ENCODE peak calls at places on chromosomes 5 and 9, in seven cellular contexts. One of them, this sample, is unnamed. For H3K4me1, the result is how much of the 10 kb centered on the place peaks cover.

GRCh38 chr5:162323471-162323870 is 255.9 kb downstream of the GABRG2 start:
- DNase-seq in uterus: no peak
- DNase-seq in Peyer's patch: no peak
- DNase-seq in effector memory CD4-positive, alpha-beta T cell: no peak
- DNase-seq in aorta: no peak
- DNase-seq in testis: no peak
- DNase-seq in SK-N-SH: peak
- DNase-seq in this sample: no peak

GRCh38 chr5:77017668-77018067 is 12.5 kb upstream of the AGGF1 start:
- DNase-seq in uterus: no peak
- DNase-seq in Peyer's patch: no peak
- DNase-seq in effector memory CD4-positive, alpha-beta T cell: no peak
- DNase-seq in aorta: no peak
- DNase-seq in testis: no peak
- DNase-seq in SK-N-SH: no peak
- DNase-seq in this sample: no peak

GRCh38 chr9:69249337-69249736 is 75.3 kb downstream of the TJP2 start:
- DNase-seq in uterus: no peak
- DNase-seq in Peyer's patch: no peak
- DNase-seq in effector memory CD4-positive, alpha-beta T cell: no peak
- DNase-seq in aorta: no peak
- DNase-seq in testis: no peak
- DNase-seq in SK-N-SH: no peak
- DNase-seq in this sample: no peak

GRCh38 chr5:65722575-65723424 is 795 bp downstream of the NLN start:
- DNase-seq in uterus: peak
- DNase-seq in Peyer's patch: no peak
- DNase-seq in effector memory CD4-positive, alpha-beta T cell: no peak
- DNase-seq in aorta: no peak
- DNase-seq in testis: peak
- DNase-seq in SK-N-SH: peak
- DNase-seq in this sample: peak

GRCh38 chr5:162817381-162817780 is 620.0 kb upstream of the CCNG1 start:
- DNase-seq in uterus: no peak
- DNase-seq in Peyer's patch: no peak
- DNase-seq in effector memory CD4-positive, alpha-beta T cell: no peak
- DNase-seq in aorta: no peak
- DNase-seq in testis: no peak
- DNase-seq in SK-N-SH: no peak
- DNase-seq in this sample: no peak

GRCh38 chr9:7549261-7549660 is 250.3 kb downstream of the DMAC1 start:
- DNase-seq in uterus: no peak
- DNase-seq in Peyer's patch: no peak
- DNase-seq in effector memory CD4-positive, alpha-beta T cell: no peak
- DNase-seq in aorta: no peak
- DNase-seq in testis: no peak
- DNase-seq in SK-N-SH: no peak
- DNase-seq in this sample: peak

GRCh38 chr5:151126199-151126645 is 31.4 kb downstream of the ANXA6 start:
- DNase-seq in uterus: peak
- DNase-seq in Peyer's patch: peak
- DNase-seq in effector memory CD4-positive, alpha-beta T cell: peak
- DNase-seq in aorta: peak
- DNase-seq in testis: peak
- DNase-seq in SK-N-SH: peak
- DNase-seq in this sample: peak

GRCh38 chr9:98374385-98375051 is 119.1 kb upstream of the TBC1D2 start:
- DNase-seq in uterus: no peak
- DNase-seq in Peyer's patch: peak
- DNase-seq in effector memory CD4-positive, alpha-beta T cell: no peak
- DNase-seq in aorta: no peak
- DNase-seq in testis: peak
- DNase-seq in SK-N-SH: no peak
- DNase-seq in this sample: peak

GRCh38 chr9:131835132-131835910 is 95.4 kb upstream of the RAPGEF1 start:
- DNase-seq in uterus: no peak
- DNase-seq in Peyer's patch: no peak
- DNase-seq in effector memory CD4-positive, alpha-beta T cell: no peak
- DNase-seq in aorta: no peak
- DNase-seq in testis: no peak
- DNase-seq in SK-N-SH: no peak
- DNase-seq in this sample: no peak

GRCh38 chr5:109485030-109485429 is 75.3 kb upstream of the PJA2 start:
- DNase-seq in uterus: peak
- DNase-seq in Peyer's patch: peak
- DNase-seq in effector memory CD4-positive, alpha-beta T cell: no peak
- DNase-seq in aorta: peak
- DNase-seq in testis: peak
- DNase-seq in SK-N-SH: peak
- DNase-seq in this sample: no peak

GRCh38 chr5:139341187-139341688 is 416 bp upstream of the PAIP2 start:
- DNase-seq in uterus: no peak
- DNase-seq in Peyer's patch: no peak
- DNase-seq in effector memory CD4-positive, alpha-beta T cell: no peak
- DNase-seq in aorta: no peak
- DNase-seq in testis: no peak
- DNase-seq in SK-N-SH: no peak
- DNase-seq in this sample: no peak

GRCh38 chr9:100731557-100731956 is 153.7 kb downstream of the CAVIN4 start:
- DNase-seq in uterus: no peak
- DNase-seq in Peyer's patch: no peak
- DNase-seq in effector memory CD4-positive, alpha-beta T cell: no peak
- DNase-seq in aorta: peak
- DNase-seq in testis: no peak
- DNase-seq in SK-N-SH: no peak
- DNase-seq in this sample: no peak

GRCh38 chr9:69140123-69140741 is 33.8 kb upstream of the TJP2 start:
- DNase-seq in uterus: no peak
- DNase-seq in Peyer's patch: no peak
- DNase-seq in effector memory CD4-positive, alpha-beta T cell: no peak
- DNase-seq in aorta: no peak
- DNase-seq in testis: no peak
- DNase-seq in SK-N-SH: no peak
- DNase-seq in this sample: peak

GRCh38 chr9:130111805-130112204 is 58.1 kb downstream of the GPR107 start:
- DNase-seq in uterus: peak
- DNase-seq in Peyer's patch: peak
- DNase-seq in effector memory CD4-positive, alpha-beta T cell: no peak
- DNase-seq in aorta: peak
- DNase-seq in testis: no peak
- DNase-seq in SK-N-SH: no peak
- DNase-seq in this sample: no peak

GRCh38 chr9:117344892-117345660 is 69.8 kb downstream of the ASTN2 start:
- DNase-seq in uterus: no peak
- DNase-seq in Peyer's patch: no peak
- DNase-seq in effector memory CD4-positive, alpha-beta T cell: no peak
- DNase-seq in aorta: no peak
- DNase-seq in testis: no peak
- DNase-seq in SK-N-SH: peak
- DNase-seq in this sample: no peak

GRCh38 chr5:158923799-158924551 is 175.7 kb downstream of the EBF1 start:
- DNase-seq in uterus: no peak
- DNase-seq in Peyer's patch: no peak
- DNase-seq in effector memory CD4-positive, alpha-beta T cell: no peak
- DNase-seq in aorta: no peak
- DNase-seq in testis: peak
- DNase-seq in SK-N-SH: no peak
- DNase-seq in this sample: no peak

GRCh38 chr5:42665857-42666256 is 90.8 kb upstream of the CCDC152 start:
- DNase-seq in uterus: no peak
- DNase-seq in Peyer's patch: no peak
- DNase-seq in effector memory CD4-positive, alpha-beta T cell: no peak
- DNase-seq in aorta: no peak
- DNase-seq in testis: no peak
- DNase-seq in SK-N-SH: no peak
- DNase-seq in this sample: no peak

GRCh38 chr5:173726848-173727557 is 110.6 kb upstream of the BOD1 start:
- DNase-seq in uterus: no peak
- DNase-seq in Peyer's patch: no peak
- DNase-seq in effector memory CD4-positive, alpha-beta T cell: no peak
- DNase-seq in aorta: no peak
- DNase-seq in testis: no peak
- DNase-seq in SK-N-SH: no peak
- DNase-seq in this sample: no peak

GRCh38 chr5:4191024-4191423 is 595.4 kb downstream of the IRX1 start:
- DNase-seq in uterus: no peak
- DNase-seq in Peyer's patch: no peak
- DNase-seq in effector memory CD4-positive, alpha-beta T cell: no peak
- DNase-seq in aorta: no peak
- DNase-seq in testis: no peak
- DNase-seq in SK-N-SH: no peak
- DNase-seq in this sample: no peak

GRCh38 chr9:95343725-95344287 is 26.3 kb upstream of the FANCC start:
- DNase-seq in uterus: no peak
- DNase-seq in Peyer's patch: no peak
- DNase-seq in effector memory CD4-positive, alpha-beta T cell: no peak
- DNase-seq in aorta: no peak
- DNase-seq in testis: no peak
- DNase-seq in SK-N-SH: no peak
- DNase-seq in this sample: no peak

GRCh38 chr5:177098772-177099152 is 12.0 kb downstream of the FGFR4 start:
- DNase-seq in uterus: no peak
- DNase-seq in Peyer's patch: no peak
- DNase-seq in effector memory CD4-positive, alpha-beta T cell: no peak
- DNase-seq in aorta: no peak
- DNase-seq in testis: no peak
- DNase-seq in SK-N-SH: no peak
- DNase-seq in this sample: peak

DNA sequence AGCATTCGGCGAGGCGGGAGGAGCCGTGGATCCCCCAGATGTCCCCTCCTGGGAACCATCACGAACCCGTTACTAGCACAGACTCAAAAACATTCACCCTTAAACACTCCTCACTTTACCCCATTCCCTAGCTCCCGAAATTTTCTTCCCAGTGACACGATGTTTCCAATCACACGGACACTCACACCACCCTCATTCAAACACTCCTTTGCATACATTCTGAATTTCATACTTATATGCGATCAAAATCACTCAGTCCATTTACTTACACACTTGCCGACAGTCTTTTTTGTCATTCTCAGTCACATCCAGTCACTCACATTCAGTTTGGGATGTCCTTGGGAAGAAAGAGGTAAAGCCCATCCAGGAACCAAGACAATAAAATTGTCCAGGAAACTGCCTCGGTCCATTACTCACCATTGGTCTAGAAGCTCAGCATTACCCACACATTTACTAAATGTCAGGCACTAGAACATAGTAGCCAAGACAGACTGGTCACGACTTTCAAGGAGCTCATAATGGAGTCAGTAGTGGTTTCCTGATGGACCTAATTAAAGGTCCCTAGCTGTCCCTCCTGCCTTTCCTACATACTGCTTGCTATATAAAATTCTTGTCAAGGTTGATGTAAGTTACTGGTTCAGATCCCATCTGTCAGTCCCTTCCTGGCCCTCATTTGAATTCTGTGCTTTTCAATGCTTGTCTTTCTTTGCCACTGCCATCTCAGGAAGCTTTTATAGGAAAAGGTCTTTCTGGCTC is 574 bp downstream of the SLC35A4 start:
- DNase-seq in uterus: no peak
- DNase-seq in Peyer's patch: no peak
- DNase-seq in effector memory CD4-positive, alpha-beta T cell: no peak
- DNase-seq in aorta: no peak
- DNase-seq in testis: no peak
- DNase-seq in SK-N-SH: no peak
- DNase-seq in this sample: no peak
- H3K4me1 ChIP-seq in uterus: under half
- H3K4me1 ChIP-seq in Peyer's patch: under half
- H3K4me1 ChIP-seq in effector memory CD4-positive, alpha-beta T cell: under half
- H3K4me1 ChIP-seq in aorta: under half
- H3K4me1 ChIP-seq in testis: under half
- H3K4me1 ChIP-seq in SK-N-SH: under half
- H3K4me1 ChIP-seq in this sample: under half

GRCh38 chr9:107294756-107295155 is 11.7 kb downstream of the RAD23B start:
- DNase-seq in uterus: no peak
- DNase-seq in Peyer's patch: no peak
- DNase-seq in effector memory CD4-positive, alpha-beta T cell: no peak
- DNase-seq in aorta: no peak
- DNase-seq in testis: no peak
- DNase-seq in SK-N-SH: no peak
- DNase-seq in this sample: no peak
- H3K4me1 ChIP-seq in uterus: under half
- H3K4me1 ChIP-seq in Peyer's patch: under half
- H3K4me1 ChIP-seq in effector memory CD4-positive, alpha-beta T cell: under half
- H3K4me1 ChIP-seq in aorta: under half
- H3K4me1 ChIP-seq in testis: under half
- H3K4me1 ChIP-seq in SK-N-SH: under half
- H3K4me1 ChIP-seq in this sample: under half

GRCh38 chr9:87570000-87570834 is 72.5 kb downstream of the DAPK1 start:
- DNase-seq in uterus: no peak
- DNase-seq in Peyer's patch: no peak
- DNase-seq in effector memory CD4-positive, alpha-beta T cell: no peak
- DNase-seq in aorta: no peak
- DNase-seq in testis: no peak
- DNase-seq in SK-N-SH: no peak
- DNase-seq in this sample: no peak
- H3K4me1 ChIP-seq in uterus: under half
- H3K4me1 ChIP-seq in Peyer's patch: under half
- H3K4me1 ChIP-seq in effector memory CD4-positive, alpha-beta T cell: under half
- H3K4me1 ChIP-seq in aorta: under half
- H3K4me1 ChIP-seq in testis: under half
- H3K4me1 ChIP-seq in SK-N-SH: under half
- H3K4me1 ChIP-seq in this sample: under half

GRCh38 chr5:107418902-107419301 is 251.8 kb downstream of the EFNA5 start:
- DNase-seq in uterus: no peak
- DNase-seq in Peyer's patch: no peak
- DNase-seq in effector memory CD4-positive, alpha-beta T cell: no peak
- DNase-seq in aorta: no peak
- DNase-seq in testis: no peak
- DNase-seq in SK-N-SH: no peak
- DNase-seq in this sample: no peak

GRCh38 chr5:107413754-107414153 is 257.0 kb downstream of the EFNA5 start:
- DNase-seq in uterus: no peak
- DNase-seq in Peyer's patch: no peak
- DNase-seq in effector memory CD4-positive, alpha-beta T cell: no peak
- DNase-seq in aorta: no peak
- DNase-seq in testis: no peak
- DNase-seq in SK-N-SH: no peak
- DNase-seq in this sample: no peak

GRCh38 chr5:107418071-107418470 is 252.7 kb downstream of the EFNA5 start:
- DNase-seq in uterus: no peak
- DNase-seq in Peyer's patch: no peak
- DNase-seq in effector memory CD4-positive, alpha-beta T cell: no peak
- DNase-seq in aorta: no peak
- DNase-seq in testis: no peak
- DNase-seq in SK-N-SH: no peak
- DNase-seq in this sample: no peak

GRCh38 chr5:107415762-107416161 is 255.0 kb downstream of the EFNA5 start:
- DNase-seq in uterus: no peak
- DNase-seq in Peyer's patch: no peak
- DNase-seq in effector memory CD4-positive, alpha-beta T cell: no peak
- DNase-seq in aorta: no peak
- DNase-seq in testis: no peak
- DNase-seq in SK-N-SH: no peak
- DNase-seq in this sample: no peak

DNA sequence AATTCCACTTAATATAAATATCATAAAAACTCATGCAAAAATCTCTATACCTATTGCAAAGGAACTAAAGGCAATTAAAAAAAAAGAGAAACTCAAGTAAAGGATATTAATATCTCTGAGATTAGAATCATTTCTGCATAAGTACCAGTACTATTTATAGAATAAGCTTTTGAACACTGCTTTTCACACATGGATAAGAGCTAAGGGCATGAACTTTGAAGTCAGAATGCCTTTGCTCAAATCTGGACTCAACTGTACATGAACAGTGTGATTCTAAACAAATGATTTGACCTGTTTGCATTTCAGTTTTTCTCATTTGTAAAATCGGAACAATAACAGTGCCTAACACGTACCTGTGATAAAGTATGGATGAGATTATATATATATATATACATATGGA is 255.9 kb downstream of the EFNA5 start:
- DNase-seq in uterus: no peak
- DNase-seq in Peyer's patch: no peak
- DNase-seq in effector memory CD4-positive, alpha-beta T cell: no peak
- DNase-seq in aorta: no peak
- DNase-seq in testis: no peak
- DNase-seq in SK-N-SH: no peak
- DNase-seq in this sample: no peak
- H3K4me1 ChIP-seq in uterus: under half
- H3K4me1 ChIP-seq in Peyer's patch: under half
- H3K4me1 ChIP-seq in effector memory CD4-positive, alpha-beta T cell: under half
- H3K4me1 ChIP-seq in aorta: under half
- H3K4me1 ChIP-seq in testis: under half
- H3K4me1 ChIP-seq in SK-N-SH: under half
- H3K4me1 ChIP-seq in this sample: under half